ENCODE peak calls at places on chromosomes 12 and 14, in six cellular contexts. Q is SK-N-SH, P is suprapubic skin, H is stomach, G is breast epithelium, N is vagina. F is an unnamed sample.

GRCh38 chr14:104431929-104432541 is 147.5 kb upstream of the C14orf180 start:
- DNase-seq in Q (no peak), P (peak; percentile 35), H (no peak), G (no peak), N (no peak), F (no peak)

GRCh38 chr12:68317047-68317667 is 15.0 kb downstream of the MDM1 start:
- DNase-seq in Q (peak; percentile 40), P (no peak), H (no peak), G (no peak), N (no peak), F (peak; percentile 61)

GRCh38 chr14:34911209-34912150 is 36.3 kb upstream of the BAZ1A start:
- DNase-seq in Q (no peak), P (no peak), H (no peak), G (no peak), N (no peak), F (no peak)

GRCh38 chr12:49338830-49339463 is 2.0 kb upstream of the C1QL4 start:
- DNase-seq in Q (no peak), P (peak; percentile 36), H (peak; percentile 3), G (no peak), N (no peak), F (no peak)

GRCh38 chr14:64364907-64365306 is 23.2 kb upstream of the MTHFD1 start:
- DNase-seq in Q (no peak), P (no peak), H (no peak), G (no peak), N (no peak), F (no peak)

GRCh38 chr12:11765817-11766794 is 116.6 kb downstream of the ETV6 start:
- DNase-seq in Q (no peak), P (no peak), H (no peak), G (peak; percentile 64), N (no peak), F (no peak)

GRCh38 chr12:51944608-51945233 is 6.8 kb upstream of the ACVR1B start:
- DNase-seq in Q (no peak), P (no peak), H (no peak), G (no peak), N (no peak), F (no peak)

GRCh38 chr14:102341566-102341965 is 21.1 kb downstream of the CINP start:
- DNase-seq in Q (no peak), P (no peak), H (no peak), G (no peak), N (no peak), F (no peak)

GRCh38 chr12:50569321-50569720 is 64.5 kb downstream of the DIP2B start:
- DNase-seq in Q (no peak), P (no peak), H (no peak), G (no peak), N (no peak), F (peak; percentile 39)

GRCh38 chr12:132375747-132376463 is 46.5 kb upstream of the GALNT9 start:
- DNase-seq in Q (no peak), P (peak; percentile 53), H (no peak), G (no peak), N (no peak), F (no peak)

GRCh38 chr12:14774944-14775651 is 28.2 kb downstream of the WBP11 start:
- DNase-seq in Q (peak; percentile 49), P (peak; percentile 81), H (peak; percentile 56), G (peak; percentile 39), N (no peak), F (peak; percentile 40)

GRCh38 chr14:61454545-61454944 is 133.2 kb downstream of the PRKCH start:
- DNase-seq in Q (no peak), P (no peak), H (no peak), G (no peak), N (no peak), F (no peak)

GRCh38 chr12:132389526-132390286 is 60.3 kb upstream of the GALNT9 start:
- DNase-seq in Q (peak; percentile 61), P (no peak), H (no peak), G (no peak), N (no peak), F (no peak)

GRCh38 chr12:110122929-110123328 is 1.2 kb upstream of the IFT81 start:
- DNase-seq in Q (no peak), P (no peak), H (no peak), G (no peak), N (no peak), F (no peak)

GRCh38 chr12:117240356-117240755 is 50.1 kb upstream of the FBXO21 start:
- DNase-seq in Q (no peak), P (no peak), H (no peak), G (no peak), N (no peak), F (no peak)

GRCh38 chr12:26318661-26319068 is 123.3 kb downstream of the SSPN start:
- DNase-seq in Q (no peak), P (peak; percentile 75), H (no peak), G (peak; percentile 55), N (no peak), F (no peak)

GRCh38 chr14:41604793-41605534 is 1.7 kb upstream of the LRFN5 start:
- DNase-seq in Q (no peak), P (no peak), H (no peak), G (no peak), N (no peak), F (peak; percentile 93)

GRCh38 chr12:101459642-101460346 is 15.3 kb upstream of the SPIC start:
- DNase-seq in Q (no peak), P (peak; percentile 67), H (peak; percentile 46), G (no peak), N (no peak), F (peak; percentile 1)

GRCh38 chr12:9634177-9634803 is 26.6 kb upstream of the KLRB1 start:
- DNase-seq in Q (peak; percentile 35), P (no peak), H (peak; percentile 69), G (peak; percentile 47), N (no peak), F (peak; percentile 76)

GRCh38 chr14:58444627-58445026 is 17.1 kb downstream of the KIAA0586 start:
- DNase-seq in Q (no peak), P (no peak), H (no peak), G (no peak), N (no peak), F (no peak)

DNA sequence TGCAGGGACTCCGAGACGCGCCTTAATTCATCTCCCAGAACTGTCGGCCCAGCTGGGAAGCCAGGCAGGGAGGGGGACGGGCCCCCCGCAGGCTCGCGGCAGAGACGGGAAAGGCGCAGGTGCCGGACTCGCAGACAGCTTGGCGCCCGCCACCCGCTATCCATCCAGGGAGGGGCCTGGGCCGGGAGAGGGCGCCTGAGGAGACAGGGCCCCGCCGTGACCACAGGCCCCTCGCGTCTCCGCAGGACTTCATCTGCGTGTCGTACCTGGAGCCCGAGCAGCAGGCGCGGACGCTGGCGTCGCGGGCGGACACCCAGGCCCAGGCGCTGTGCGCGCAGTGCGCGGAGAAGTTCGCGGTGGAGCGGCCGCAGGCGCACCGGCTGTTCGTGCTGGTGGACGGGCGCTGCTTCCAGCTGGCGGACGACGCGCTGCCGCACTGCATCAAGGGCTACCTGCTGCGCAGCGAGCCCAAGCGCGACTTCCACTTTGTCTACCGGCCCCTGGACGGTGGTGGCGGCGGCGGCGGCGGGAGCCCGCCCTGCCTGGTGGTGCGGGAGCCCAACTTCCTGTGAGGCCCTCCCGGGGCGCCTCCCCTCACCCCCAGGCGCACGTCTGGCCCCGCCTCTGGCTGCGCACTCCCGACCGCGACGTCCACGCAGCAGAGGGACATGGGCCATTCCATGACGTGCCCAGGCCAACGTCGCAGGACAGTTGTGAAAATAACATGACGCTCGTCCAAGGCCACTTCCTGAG is 60.6 kb downstream of the LGMN start:
- DNase-seq in Q (peak; percentile 71), P (no peak), H (peak; percentile 62), G (no peak), N (no peak), F (peak; percentile 64)
- TF ChIP-seq POLR2AphosphoS5 in Q (no peak), P (no peak), H (peak; percentile 4), G (no peak), N (no peak), F (no peak)

GRCh38 chr12:17097674-17098073 is 491.7 kb upstream of the LMO3 start:
- DNase-seq in Q (no peak), P (no peak), H (no peak), G (no peak), N (no peak), F (no peak)
- H3K4me1 ChIP-seq in Q (no peaks in the 10 kb centered on the region), P (no peaks in the 10 kb centered on the region), H (no peaks in the 10 kb centered on the region), G (no peaks in the 10 kb centered on the region), N (no peaks in the 10 kb centered on the region), F (no peaks in the 10 kb centered on the region)

GRCh38 chr12:121423682-121424631 is 24.0 kb downstream of the RNF34 start:
- DNase-seq in Q (no peak), P (no peak), H (no peak), G (no peak), N (no peak), F (no peak)

GRCh38 chr12:121423253-121423652 is 23.3 kb downstream of the RNF34 start:
- DNase-seq in Q (no peak), P (no peak), H (no peak), G (no peak), N (no peak), F (no peak)

GRCh38 chr12:121427556-121428055 is 27.7 kb downstream of the RNF34 start:
- DNase-seq in Q (no peak), P (no peak), H (no peak), G (no peak), N (no peak), F (no peak)

GRCh38 chr12:121428883-121429282 is 29.0 kb downstream of the RNF34 start:
- DNase-seq in Q (no peak), P (no peak), H (no peak), G (no peak), N (no peak), F (no peak)

DNA sequence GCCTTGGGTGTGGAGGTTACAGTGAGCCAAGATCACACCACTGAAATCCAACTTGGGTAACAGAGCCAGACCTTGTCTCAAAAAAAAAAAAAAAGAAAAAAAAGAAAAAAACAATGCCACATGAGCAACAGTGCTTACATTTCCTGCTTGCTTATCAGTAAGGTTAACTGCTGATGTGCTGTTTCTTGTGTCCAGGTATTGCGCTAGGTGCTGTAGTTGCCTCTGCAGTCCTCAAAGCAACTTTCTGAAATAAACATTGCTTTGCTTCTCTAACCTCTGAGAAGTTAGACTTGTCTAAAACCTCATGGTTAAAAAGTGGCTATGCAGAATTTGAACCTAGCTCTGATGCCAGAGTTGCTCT is 24.7 kb downstream of the RNF34 start:
- DNase-seq in Q (no peak), P (no peak), H (no peak), G (no peak), N (no peak), F (no peak)
- TF ChIP-seq POLR2AphosphoS5 in Q (no peak), P (no peak), H (no peak), G (no peak), N (no peak), F (no peak)

DNA sequence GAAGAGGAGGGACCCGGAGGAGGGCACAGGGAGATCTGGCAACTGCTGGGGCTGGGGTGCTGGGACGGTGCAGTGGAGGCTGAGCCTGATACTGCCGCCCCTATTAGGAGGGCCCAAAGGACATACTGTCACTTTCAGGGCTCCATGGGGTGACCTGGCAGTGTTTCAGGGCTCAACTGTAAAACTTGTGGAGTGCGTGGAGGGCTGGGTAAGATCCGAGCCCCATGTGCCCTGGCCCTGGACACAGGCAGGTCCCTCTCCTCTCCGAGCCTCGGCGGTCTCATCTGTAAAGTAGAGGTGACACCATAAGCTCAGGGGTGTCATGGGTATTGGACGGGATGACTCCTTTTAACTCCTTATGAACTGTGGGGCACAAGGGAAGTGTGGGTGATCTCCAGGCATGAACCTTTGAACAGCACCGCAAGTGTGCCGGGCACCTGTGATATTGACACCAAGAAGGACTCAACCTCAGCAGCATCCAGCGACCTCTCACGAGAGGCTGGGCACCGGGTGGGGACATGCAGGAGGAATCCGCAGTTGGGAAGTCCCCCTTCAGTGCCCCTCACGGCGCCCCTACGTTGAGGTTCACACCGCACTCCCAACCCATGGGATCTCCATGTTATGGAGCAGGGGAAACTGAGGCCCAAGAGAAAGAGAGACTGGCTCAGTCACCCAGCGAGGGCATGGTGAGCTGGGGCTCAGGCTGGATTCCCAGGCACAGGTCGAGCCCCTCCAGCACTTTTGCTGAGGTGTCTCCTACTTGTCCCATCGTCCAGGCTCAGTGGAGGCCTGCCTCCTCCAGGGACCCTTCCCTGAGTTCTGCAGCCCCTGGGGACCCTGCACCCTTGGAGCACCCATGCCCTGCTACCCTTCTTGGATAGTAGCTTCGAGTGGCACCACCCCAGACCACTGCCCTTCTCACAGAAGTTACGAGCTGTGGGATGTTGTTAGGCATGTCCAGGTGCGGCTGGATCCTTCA is 50.4 kb upstream of the EML1 start:
- DNase-seq in Q (no peak), P (no peak), H (no peak), G (no peak), N (no peak), F (no peak)
- H3K4me1 ChIP-seq in Q (no peaks in the 10 kb centered on the region), P (peaks cover 37% of the 10 kb centered on the region), H (peaks cover 70% of the 10 kb centered on the region), G (peaks cover 8% of the 10 kb centered on the region), N (peaks cover 35% of the 10 kb centered on the region), F (peaks cover 32% of the 10 kb centered on the region)

F was measured in GM23338.